ENCODE peak calls at places on chromosomes 16 and 17, in five cellular contexts. One of them, this sample, is unnamed.

GRCh38 chr17:9258115-9259020 is 237.1 kb downstream of the NTN1 start:
- DNase-seq in MM.1S: no peak
- DNase-seq in prostate gland: no peak
- DNase-seq in progenitor cell of endocrine pancreas: no peak
- DNase-seq in tibial artery: no peak
- DNase-seq in this sample: no peak

GRCh38 chr16:64475627-64476351 is 646.1 kb downstream of the CDH11 start:
- DNase-seq in MM.1S: no peak
- DNase-seq in prostate gland: no peak
- DNase-seq in progenitor cell of endocrine pancreas: no peak
- DNase-seq in tibial artery: no peak
- DNase-seq in this sample: no peak

GRCh38 chr17:51435171-51435552 is 174.8 kb downstream of the UTP18 start:
- DNase-seq in MM.1S: no peak
- DNase-seq in prostate gland: no peak
- DNase-seq in progenitor cell of endocrine pancreas: no peak
- DNase-seq in tibial artery: no peak
- DNase-seq in this sample: no peak

GRCh38 chr17:58148609-58149008 is 425 bp downstream of the OR4D1 start:
- DNase-seq in MM.1S: no peak
- DNase-seq in prostate gland: no peak
- DNase-seq in progenitor cell of endocrine pancreas: no peak
- DNase-seq in tibial artery: no peak
- DNase-seq in this sample: no peak

GRCh38 chr16:82924075-82924854 is 297.5 kb downstream of the CDH13 start:
- DNase-seq in MM.1S: peak
- DNase-seq in prostate gland: peak
- DNase-seq in progenitor cell of endocrine pancreas: no peak
- DNase-seq in tibial artery: no peak
- DNase-seq in this sample: no peak

GRCh38 chr17:43839670-43840101 is 6.7 kb upstream of the MPP3 start:
- DNase-seq in MM.1S: no peak
- DNase-seq in prostate gland: peak
- DNase-seq in progenitor cell of endocrine pancreas: no peak
- DNase-seq in tibial artery: no peak
- DNase-seq in this sample: peak

GRCh38 chr16:12320298-12320706 is 343.8 kb downstream of the SNX29 start:
- DNase-seq in MM.1S: no peak
- DNase-seq in prostate gland: no peak
- DNase-seq in progenitor cell of endocrine pancreas: no peak
- DNase-seq in tibial artery: no peak
- DNase-seq in this sample: no peak

GRCh38 chr17:44218344-44219125 is 940 bp downstream of the UBTF start:
- DNase-seq in MM.1S: peak
- DNase-seq in prostate gland: peak
- DNase-seq in progenitor cell of endocrine pancreas: peak
- DNase-seq in tibial artery: peak
- DNase-seq in this sample: peak

GRCh38 chr17:57940653-57941329 is 14.4 kb downstream of the CUEDC1 start:
- DNase-seq in MM.1S: no peak
- DNase-seq in prostate gland: no peak
- DNase-seq in progenitor cell of endocrine pancreas: no peak
- DNase-seq in tibial artery: no peak
- DNase-seq in this sample: peak

GRCh38 chr16:88421871-88422433 is 31.1 kb upstream of the ZFPM1 start:
- DNase-seq in MM.1S: no peak
- DNase-seq in prostate gland: no peak
- DNase-seq in progenitor cell of endocrine pancreas: no peak
- DNase-seq in tibial artery: no peak
- DNase-seq in this sample: no peak

GRCh38 chr16:55515110-55515509 is 6.2 kb downstream of the LPCAT2 start:
- DNase-seq in MM.1S: no peak
- DNase-seq in prostate gland: no peak
- DNase-seq in progenitor cell of endocrine pancreas: no peak
- DNase-seq in tibial artery: no peak
- DNase-seq in this sample: no peak

GRCh38 chr16:52539197-52539596 is 7.7 kb downstream of the TOX3 start:
- DNase-seq in MM.1S: no peak
- DNase-seq in prostate gland: no peak
- DNase-seq in progenitor cell of endocrine pancreas: no peak
- DNase-seq in tibial artery: no peak
- DNase-seq in this sample: no peak

GRCh38 chr16:67764153-67764552 is 42.2 kb downstream of the RANBP10 start:
- DNase-seq in MM.1S: no peak
- DNase-seq in prostate gland: no peak
- DNase-seq in progenitor cell of endocrine pancreas: no peak
- DNase-seq in tibial artery: no peak
- DNase-seq in this sample: no peak

GRCh38 chr17:78383725-78384471 is 5.4 kb downstream of the PGS1 start:
- DNase-seq in MM.1S: no peak
- DNase-seq in prostate gland: peak
- DNase-seq in progenitor cell of endocrine pancreas: no peak
- DNase-seq in tibial artery: peak
- DNase-seq in this sample: peak

GRCh38 chr17:65987988-65988387 is 203.9 kb downstream of the CEP112 start:
- DNase-seq in MM.1S: peak
- DNase-seq in prostate gland: peak
- DNase-seq in progenitor cell of endocrine pancreas: no peak
- DNase-seq in tibial artery: no peak
- DNase-seq in this sample: peak

GRCh38 chr16:25018972-25019617 is 3.9 kb upstream of the ARHGAP17 start:
- DNase-seq in MM.1S: peak
- DNase-seq in prostate gland: no peak
- DNase-seq in progenitor cell of endocrine pancreas: no peak
- DNase-seq in tibial artery: no peak
- DNase-seq in this sample: no peak

GRCh38 chr16:89099905-89100304 is 6.3 kb downstream of the ACSF3 start:
- DNase-seq in MM.1S: no peak
- DNase-seq in prostate gland: no peak
- DNase-seq in progenitor cell of endocrine pancreas: no peak
- DNase-seq in tibial artery: no peak
- DNase-seq in this sample: no peak

GRCh38 chr17:16466407-16466806 is 25.6 kb downstream of the LRRC75A start:
- DNase-seq in MM.1S: no peak
- DNase-seq in prostate gland: no peak
- DNase-seq in progenitor cell of endocrine pancreas: no peak
- DNase-seq in tibial artery: no peak
- DNase-seq in this sample: no peak

GRCh38 chr17:14748036-14748715 is 447.3 kb downstream of the HS3ST3B1 start:
- DNase-seq in MM.1S: no peak
- DNase-seq in prostate gland: no peak
- DNase-seq in progenitor cell of endocrine pancreas: no peak
- DNase-seq in tibial artery: no peak
- DNase-seq in this sample: peak

DNA sequence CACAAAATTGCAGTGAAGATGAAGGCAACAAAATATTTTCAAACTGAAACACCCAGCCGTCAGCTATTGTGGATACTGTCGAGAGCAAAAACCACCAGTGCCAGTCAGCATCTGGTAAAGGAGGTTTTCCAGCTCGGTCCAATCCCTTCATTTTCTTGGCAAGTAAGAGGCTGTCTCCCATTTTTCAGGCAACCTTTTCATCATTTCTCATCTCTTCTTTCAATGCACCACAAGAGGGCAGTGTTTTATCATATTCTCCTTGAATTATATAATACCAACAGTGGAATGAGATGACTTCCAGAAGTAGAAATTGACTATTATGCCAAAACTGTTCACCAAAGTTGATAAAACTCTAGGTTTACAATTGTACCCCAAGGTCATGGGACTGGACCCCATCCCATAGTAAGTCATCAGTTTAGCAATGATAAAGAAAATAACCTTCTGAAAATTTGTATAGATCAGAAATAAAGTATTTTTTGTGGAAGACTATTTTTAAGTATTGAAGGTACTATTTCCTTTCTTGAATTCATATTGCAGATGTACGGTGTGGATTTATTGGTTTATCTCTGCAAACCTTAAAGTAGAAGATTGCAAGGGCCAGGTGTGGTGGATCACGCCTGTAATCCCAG is 16.8 kb downstream of the NQO1 start:
- DNase-seq in MM.1S: peak
- DNase-seq in prostate gland: peak
- DNase-seq in progenitor cell of endocrine pancreas: no peak
- DNase-seq in tibial artery: no peak
- DNase-seq in this sample: peak
- TF ChIP-seq CTCF in MM.1S: peak
- TF ChIP-seq CTCF in prostate gland: peak
- TF ChIP-seq CTCF in progenitor cell of endocrine pancreas: peak
- TF ChIP-seq CTCF in tibial artery: peak
- TF ChIP-seq CTCF in this sample: peak

GRCh38 chr16:8632675-8633182 is 11.2 kb downstream of the METTL22 start:
- DNase-seq in MM.1S: no peak
- DNase-seq in prostate gland: no peak
- DNase-seq in progenitor cell of endocrine pancreas: no peak
- DNase-seq in tibial artery: peak
- DNase-seq in this sample: no peak

GRCh38 chr16:8631373-8631772 is 9.9 kb downstream of the METTL22 start:
- DNase-seq in MM.1S: no peak
- DNase-seq in prostate gland: no peak
- DNase-seq in progenitor cell of endocrine pancreas: no peak
- DNase-seq in tibial artery: no peak
- DNase-seq in this sample: no peak

GRCh38 chr16:8639694-8640093 is 18.2 kb downstream of the METTL22 start:
- DNase-seq in MM.1S: no peak
- DNase-seq in prostate gland: no peak
- DNase-seq in progenitor cell of endocrine pancreas: no peak
- DNase-seq in tibial artery: no peak
- DNase-seq in this sample: no peak

GRCh38 chr16:8631818-8632217 is 10.3 kb downstream of the METTL22 start:
- DNase-seq in MM.1S: no peak
- DNase-seq in prostate gland: no peak
- DNase-seq in progenitor cell of endocrine pancreas: no peak
- DNase-seq in tibial artery: no peak
- DNase-seq in this sample: no peak

GRCh38 chr16:8634991-8635736 is 13.7 kb downstream of the METTL22 start:
- DNase-seq in MM.1S: no peak
- DNase-seq in prostate gland: no peak
- DNase-seq in progenitor cell of endocrine pancreas: peak
- DNase-seq in tibial artery: no peak
- DNase-seq in this sample: no peak
- TF ChIP-seq CTCF in MM.1S: peak
- TF ChIP-seq CTCF in prostate gland: no peak
- TF ChIP-seq CTCF in progenitor cell of endocrine pancreas: peak
- TF ChIP-seq CTCF in tibial artery: no peak
- TF ChIP-seq CTCF in this sample: peak

DNA sequence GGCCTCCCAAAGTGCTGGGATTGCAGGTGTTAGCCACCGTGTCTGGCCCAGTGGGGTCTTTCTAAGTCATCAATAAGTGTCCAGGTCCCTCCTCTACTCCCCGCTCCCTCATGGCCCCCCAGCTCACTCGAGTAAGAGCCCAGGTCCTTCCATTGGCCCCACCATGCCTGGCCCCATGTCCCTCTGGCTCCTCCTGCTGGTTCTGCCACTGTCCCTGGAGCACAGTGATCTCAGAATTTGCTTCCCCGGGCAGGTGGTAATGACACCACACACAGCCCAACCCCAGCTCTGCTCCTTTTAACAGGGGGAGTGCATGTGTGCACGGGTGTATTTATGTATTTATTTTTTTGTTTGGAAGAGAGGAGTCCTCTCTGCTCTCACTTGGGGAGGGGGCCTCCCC is 19.6 kb downstream of the MGAT5B start:
- DNase-seq in MM.1S: no peak
- DNase-seq in prostate gland: no peak
- DNase-seq in progenitor cell of endocrine pancreas: no peak
- DNase-seq in tibial artery: no peak
- DNase-seq in this sample: no peak
- TF ChIP-seq CTCF in MM.1S: peak
- TF ChIP-seq CTCF in prostate gland: no peak
- TF ChIP-seq CTCF in progenitor cell of endocrine pancreas: no peak
- TF ChIP-seq CTCF in tibial artery: no peak
- TF ChIP-seq CTCF in this sample: no peak

DNA sequence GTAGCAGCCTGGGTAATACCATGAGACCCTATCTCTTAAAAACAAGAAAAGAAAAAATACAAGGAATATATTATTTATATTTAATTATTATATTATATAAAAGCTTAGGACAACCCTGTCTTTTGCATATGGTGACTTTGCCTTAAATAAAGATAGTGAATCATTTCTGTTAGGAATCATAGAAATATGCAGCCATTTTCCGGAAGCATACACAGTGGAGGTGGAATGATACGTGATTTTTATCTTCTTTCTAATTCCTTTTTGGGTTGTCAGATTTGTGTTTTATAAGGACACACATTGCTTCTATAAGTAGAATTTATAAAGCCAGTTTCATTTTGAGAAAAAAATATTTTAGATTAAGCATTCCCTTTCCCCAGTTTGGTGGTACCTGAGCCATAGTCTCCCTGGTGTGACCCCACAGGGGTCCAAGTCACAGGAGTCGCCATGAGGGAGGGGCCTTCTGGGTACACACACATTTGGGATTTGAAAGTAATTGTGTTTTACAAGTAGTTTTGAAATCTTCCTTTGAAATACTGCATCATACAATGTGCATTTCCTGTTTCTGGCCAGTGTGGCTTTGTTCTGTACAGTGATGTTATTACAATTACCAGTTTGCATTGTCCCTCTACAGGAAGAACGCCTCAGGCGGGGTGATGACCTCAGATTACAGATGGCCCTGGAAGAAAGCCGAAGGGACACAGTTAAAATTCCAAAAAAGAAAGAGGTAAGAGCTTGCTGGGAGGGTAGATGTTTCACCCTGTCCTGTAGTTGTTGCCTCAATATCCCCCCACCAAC is 50.9 kb downstream of the B9D1 start:
- DNase-seq in MM.1S: peak
- DNase-seq in prostate gland: no peak
- DNase-seq in progenitor cell of endocrine pancreas: no peak
- DNase-seq in tibial artery: no peak
- DNase-seq in this sample: peak
- TF ChIP-seq CTCF in MM.1S: no peak
- TF ChIP-seq CTCF in prostate gland: no peak
- TF ChIP-seq CTCF in progenitor cell of endocrine pancreas: no peak
- TF ChIP-seq CTCF in tibial artery: no peak
- TF ChIP-seq CTCF in this sample: no peak

DNA sequence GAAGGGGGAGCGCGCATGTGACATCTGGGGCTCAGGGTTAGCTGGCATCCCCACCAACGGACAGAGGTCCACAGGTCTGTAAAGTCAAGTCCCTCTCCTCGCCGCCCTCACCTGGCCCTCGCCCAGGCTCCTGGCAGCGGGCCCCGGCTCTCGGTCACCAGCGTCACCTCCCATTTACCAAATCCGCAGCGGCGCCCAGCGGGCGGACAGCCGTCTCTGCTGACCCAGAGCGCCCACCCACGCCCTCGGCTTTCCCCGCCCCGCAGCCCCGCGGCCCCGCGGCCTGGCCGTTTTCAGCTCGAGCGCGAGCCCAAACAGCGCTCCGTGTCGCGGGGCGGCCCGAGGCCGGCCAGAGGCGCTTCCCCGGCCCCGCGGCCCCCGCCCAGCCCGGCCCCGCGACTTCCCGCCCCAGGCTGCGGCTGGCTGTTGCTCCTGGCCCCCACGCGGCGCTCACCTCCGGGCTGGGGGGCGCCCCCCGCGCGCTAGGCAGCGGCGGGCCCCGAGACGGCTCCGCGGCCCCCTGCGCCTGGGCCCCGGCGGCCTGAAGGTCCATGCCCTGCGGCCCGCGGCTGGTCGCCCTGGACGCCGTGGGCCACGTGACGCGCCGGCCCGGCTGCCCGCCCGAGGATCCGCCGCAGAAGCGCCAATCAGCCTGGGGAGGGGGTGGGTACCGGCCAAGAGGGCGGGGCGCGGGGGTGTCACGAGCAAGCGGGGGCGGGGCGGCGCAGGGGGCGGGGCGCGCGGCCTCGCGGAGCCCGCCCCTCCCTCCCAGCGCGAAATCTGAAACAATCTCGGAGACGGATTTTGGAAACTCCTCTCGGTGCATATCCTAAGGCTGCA is at the start of gene COPRS:
- DNase-seq in MM.1S: peak
- DNase-seq in prostate gland: peak
- DNase-seq in progenitor cell of endocrine pancreas: peak
- DNase-seq in tibial artery: peak
- DNase-seq in this sample: peak
- TF ChIP-seq CTCF in MM.1S: peak
- TF ChIP-seq CTCF in prostate gland: peak
- TF ChIP-seq CTCF in progenitor cell of endocrine pancreas: peak
- TF ChIP-seq CTCF in tibial artery: no peak
- TF ChIP-seq CTCF in this sample: no peak